ENCODE peak calls at places on chromosomes 4 and X, in four cellular contexts. One of them, this sample, is unnamed.

GRCh38 chrX:136689441-136689840 is 41.5 kb downstream of the CD40LG start:
- DNase-seq in naive thymus-derived CD4-positive, alpha-beta T cell: no peak
- DNase-seq in AG10803: no peak
- DNase-seq in neuronal stem cell: peak
- DNase-seq in this sample: peak

GRCh38 chr4:3706111-3706511 is 60.1 kb upstream of the ADRA2C start:
- DNase-seq in neuronal stem cell: no peak
- DNase-seq in naive thymus-derived CD4-positive, alpha-beta T cell: no peak
- DNase-seq in AG10803: no peak
- DNase-seq in this sample: no peak

GRCh38 chrX:7372843-7373525 is 225.0 kb upstream of the PUDP start:
- DNase-seq in naive thymus-derived CD4-positive, alpha-beta T cell: no peak
- DNase-seq in neuronal stem cell: no peak
- DNase-seq in AG10803: peak
- DNase-seq in this sample: peak

GRCh38 chrX:7132335-7133035 is 15.0 kb upstream of the STS start:
- DNase-seq in AG10803: peak
- DNase-seq in naive thymus-derived CD4-positive, alpha-beta T cell: no peak
- DNase-seq in neuronal stem cell: no peak
- DNase-seq in this sample: peak

GRCh38 chrX:14875624-14876023 is 2.4 kb downstream of the MOSPD2 start:
- DNase-seq in naive thymus-derived CD4-positive, alpha-beta T cell: no peak
- DNase-seq in neuronal stem cell: no peak
- DNase-seq in AG10803: no peak
- DNase-seq in this sample: no peak

GRCh38 chr4:108018038-108018883 is 28.6 kb downstream of the HADH start:
- DNase-seq in naive thymus-derived CD4-positive, alpha-beta T cell: peak
- DNase-seq in neuronal stem cell: peak
- DNase-seq in AG10803: peak
- DNase-seq in this sample: peak

GRCh38 chr4:99811850-99812249 is 4.8 kb upstream of the DAPP1 start:
- DNase-seq in neuronal stem cell: no peak
- DNase-seq in AG10803: peak
- DNase-seq in naive thymus-derived CD4-positive, alpha-beta T cell: no peak
- DNase-seq in this sample: peak

GRCh38 chr4:77579406-77580076 is 26.1 kb upstream of the CXCL13 start:
- DNase-seq in naive thymus-derived CD4-positive, alpha-beta T cell: no peak
- DNase-seq in AG10803: peak
- DNase-seq in neuronal stem cell: no peak
- DNase-seq in this sample: peak

GRCh38 chr4:72631296-72631695 is 62.3 kb upstream of the ADAMTS3 start:
- DNase-seq in neuronal stem cell: no peak
- DNase-seq in AG10803: peak
- DNase-seq in naive thymus-derived CD4-positive, alpha-beta T cell: no peak
- DNase-seq in this sample: peak

GRCh38 chr4:8641256-8641655 is 48.7 kb downstream of the CPZ start:
- DNase-seq in naive thymus-derived CD4-positive, alpha-beta T cell: no peak
- DNase-seq in AG10803: no peak
- DNase-seq in neuronal stem cell: no peak
- DNase-seq in this sample: no peak

GRCh38 chr4:15295421-15296162 is 132.2 kb upstream of the C1QTNF7 start:
- DNase-seq in AG10803: no peak
- DNase-seq in naive thymus-derived CD4-positive, alpha-beta T cell: no peak
- DNase-seq in neuronal stem cell: no peak
- DNase-seq in this sample: peak

GRCh38 chrX:15430584-15430983 is 46.4 kb upstream of the VEGFD start:
- DNase-seq in AG10803: peak
- DNase-seq in naive thymus-derived CD4-positive, alpha-beta T cell: no peak
- DNase-seq in neuronal stem cell: no peak
- DNase-seq in this sample: no peak

GRCh38 chr4:88897180-88897579 is 159.8 kb downstream of the FAM13A start:
- DNase-seq in naive thymus-derived CD4-positive, alpha-beta T cell: no peak
- DNase-seq in AG10803: no peak
- DNase-seq in neuronal stem cell: no peak
- DNase-seq in this sample: no peak

GRCh38 chr4:53905935-53906377 is 158.4 kb downstream of the CHIC2 start:
- DNase-seq in AG10803: peak
- DNase-seq in neuronal stem cell: peak
- DNase-seq in naive thymus-derived CD4-positive, alpha-beta T cell: no peak
- DNase-seq in this sample: peak
- H3K4me3 ChIP-seq in AG10803: peak
- H3K4me3 ChIP-seq in neuronal stem cell: peak
- H3K4me3 ChIP-seq in naive thymus-derived CD4-positive, alpha-beta T cell: no peak
- H3K4me3 ChIP-seq in this sample: peak

GRCh38 chr4:104490096-104490769 is 4.5 kb downstream of the CXXC4 start:
- DNase-seq in naive thymus-derived CD4-positive, alpha-beta T cell: no peak
- DNase-seq in neuronal stem cell: no peak
- DNase-seq in AG10803: no peak
- DNase-seq in this sample: no peak
- H3K4me3 ChIP-seq in naive thymus-derived CD4-positive, alpha-beta T cell: peak
- H3K4me3 ChIP-seq in neuronal stem cell: peak
- H3K4me3 ChIP-seq in AG10803: peak
- H3K4me3 ChIP-seq in this sample: peak

GRCh38 chr4:39455486-39455885 is 3.2 kb downstream of the RPL9 start:
- DNase-seq in neuronal stem cell: no peak
- DNase-seq in AG10803: no peak
- DNase-seq in naive thymus-derived CD4-positive, alpha-beta T cell: no peak
- DNase-seq in this sample: no peak
- H3K4me3 ChIP-seq in neuronal stem cell: no peak
- H3K4me3 ChIP-seq in AG10803: no peak
- H3K4me3 ChIP-seq in naive thymus-derived CD4-positive, alpha-beta T cell: no peak
- H3K4me3 ChIP-seq in this sample: no peak

DNA sequence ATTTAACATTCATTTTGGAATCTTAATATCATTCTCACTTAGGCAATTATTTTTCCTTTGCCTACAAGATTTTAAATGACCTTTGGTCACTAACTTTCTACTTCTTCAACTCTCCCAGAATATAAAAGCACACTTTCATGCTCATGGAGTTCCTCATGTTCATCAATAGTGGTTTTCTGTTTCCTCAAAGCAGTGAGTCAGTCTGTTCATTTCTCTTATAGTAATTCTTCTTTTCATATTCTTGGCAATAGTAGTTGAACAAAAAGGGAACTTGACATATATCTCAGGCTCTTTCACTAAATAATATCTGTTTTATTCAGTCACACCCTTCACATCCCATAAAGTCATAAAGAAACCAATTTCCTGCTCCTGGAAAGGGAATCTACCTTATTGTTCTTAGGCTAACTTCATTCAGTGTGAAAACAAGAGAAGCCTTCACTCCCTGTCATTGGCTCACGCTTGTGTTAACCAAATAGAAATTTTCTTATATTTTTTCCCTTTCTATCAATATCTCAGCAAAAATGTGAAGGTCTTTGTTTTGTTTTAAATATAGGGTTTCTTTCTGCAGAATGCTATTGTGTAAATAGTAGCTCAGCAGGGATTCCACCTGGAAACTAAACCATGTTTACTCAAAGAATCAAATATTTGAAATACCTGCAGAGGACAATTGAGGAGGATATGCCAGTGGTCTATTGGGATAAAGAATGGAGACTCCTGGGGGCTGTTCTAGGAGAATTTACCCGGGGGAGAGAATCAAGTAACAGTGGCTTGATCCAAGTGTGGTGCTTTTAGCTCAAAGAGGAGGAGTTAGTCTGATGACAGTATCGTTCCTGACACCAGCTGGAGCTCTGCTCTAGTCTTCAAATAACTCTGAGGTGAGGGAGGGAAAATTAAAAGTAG is 13.4 kb upstream of the TNIP3 start:
- DNase-seq in neuronal stem cell: no peak
- DNase-seq in naive thymus-derived CD4-positive, alpha-beta T cell: no peak
- DNase-seq in AG10803: no peak
- DNase-seq in this sample: no peak
- H3K4me3 ChIP-seq in neuronal stem cell: no peak
- H3K4me3 ChIP-seq in naive thymus-derived CD4-positive, alpha-beta T cell: no peak
- H3K4me3 ChIP-seq in AG10803: no peak
- H3K4me3 ChIP-seq in this sample: no peak

DNA sequence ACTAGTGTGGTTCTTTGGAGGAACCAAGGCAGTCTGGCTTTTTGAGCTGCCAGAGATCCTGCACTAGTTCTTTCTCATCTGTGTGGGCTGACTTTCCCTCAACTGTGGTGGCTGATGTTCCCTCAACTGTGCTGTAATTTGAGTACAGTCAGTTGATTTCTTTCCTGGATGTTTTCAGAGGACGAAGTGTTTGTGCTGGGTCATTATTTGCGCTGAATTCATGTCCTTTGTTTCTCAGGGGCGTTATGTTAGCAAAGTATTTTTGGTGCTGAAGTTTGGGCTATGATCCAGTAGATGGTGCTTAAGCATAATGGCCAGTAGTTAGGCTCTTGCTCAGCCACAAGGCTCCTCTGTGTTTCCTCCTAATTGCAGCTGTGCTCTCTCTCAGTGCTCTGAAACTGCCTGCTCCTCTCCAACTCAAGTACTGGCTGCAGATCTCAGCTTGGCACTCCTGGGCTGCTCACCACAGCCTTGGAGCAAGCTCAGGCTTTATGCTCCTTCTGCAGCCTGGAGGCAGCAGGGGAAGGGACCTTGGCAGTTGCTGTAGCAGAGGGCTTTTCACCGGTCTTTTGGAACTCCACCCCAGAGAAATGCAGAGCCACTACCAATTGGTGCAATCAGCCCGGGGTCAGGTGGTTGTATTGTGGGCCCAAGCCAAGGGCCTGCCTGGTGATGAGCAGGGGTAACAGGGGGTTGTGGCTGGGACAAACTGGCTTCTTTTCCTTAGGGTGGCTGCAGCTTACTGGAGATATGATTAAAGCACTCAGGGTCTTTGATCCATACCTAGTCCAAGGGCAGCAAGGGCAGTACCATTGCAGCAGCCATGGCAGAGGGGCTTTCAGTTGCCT is 27.9 kb downstream of the ENPEP start:
- DNase-seq in AG10803: peak
- DNase-seq in neuronal stem cell: no peak
- DNase-seq in naive thymus-derived CD4-positive, alpha-beta T cell: no peak
- DNase-seq in this sample: peak
- H3K4me3 ChIP-seq in AG10803: no peak
- H3K4me3 ChIP-seq in neuronal stem cell: no peak
- H3K4me3 ChIP-seq in naive thymus-derived CD4-positive, alpha-beta T cell: no peak
- H3K4me3 ChIP-seq in this sample: no peak

GRCh38 chrX:107565005-107565404 is 63.3 kb upstream of the PRPS1 start:
- DNase-seq in neuronal stem cell: no peak
- DNase-seq in AG10803: peak
- DNase-seq in naive thymus-derived CD4-positive, alpha-beta T cell: no peak
- DNase-seq in this sample: no peak
- H3K4me3 ChIP-seq in neuronal stem cell: no peak
- H3K4me3 ChIP-seq in AG10803: no peak
- H3K4me3 ChIP-seq in naive thymus-derived CD4-positive, alpha-beta T cell: no peak
- H3K4me3 ChIP-seq in this sample: no peak